ENCODE peak calls at places on chromosomes 5 and 9, in ten cellular contexts. N is left lung; S is pancreas; C is stimulated activated memory B cell treated with anti-CD40 and anti-IgM and Interleukin-4, amounts not matched to agents 10 μg/mL and 1 μg/mL and 100 μg/mL, for 72 hours; L is body of pancreas; A is upper lobe of right lung; J is lower lobe of right lung; D is psoas muscle; Z is gastroesophageal sphincter; B is left ventricle myocardium superior. K is an unnamed sample.
A peak's percentile ranks its signal among the peaks of the same experiment; 100 is the strongest.

GRCh38 chr9:28927711-28928110 is 1354.4 kb upstream of the C9orf72 start:
- ATAC-seq in N (no peak), S (no peak), C (no peak), L (no peak), A (no peak), J (no peak), D (no peak), Z (no peak), B (no peak), K (no peak)

GRCh38 chr9:89542461-89543021 is 44.6 kb upstream of the SEMA4D start:
- ATAC-seq in N (no peak), S (no peak), C (peak; percentile 86), L (no peak), A (no peak), J (no peak), D (no peak), Z (no peak), B (no peak), K (no peak)

GRCh38 chr5:60463179-60463868 is 236.6 kb downstream of the DEPDC1B start:
- ATAC-seq in N (no peak), S (no peak), C (no peak), L (no peak), A (no peak), J (no peak), D (no peak), Z (no peak), B (no peak), K (no peak)

GRCh38 chr5:157956271-157956885 is 97.4 kb upstream of the CLINT1 start:
- ATAC-seq in N (peak; percentile 45), S (no peak), C (no peak), L (no peak), A (peak; percentile 17), J (no peak), D (no peak), Z (no peak), B (no peak), K (no peak)

GRCh38 chr5:80245986-80246781 is 9.7 kb downstream of the SERINC5 start:
- ATAC-seq in N (peak; percentile 42), S (no peak), C (no peak), L (no peak), A (no peak), J (peak; percentile 12), D (no peak), Z (peak; percentile 25), B (peak; percentile 69), K (no peak)

GRCh38 chr9:121280715-121281613 is 13.0 kb downstream of the GSN start:
- ATAC-seq in N (no peak), S (no peak), C (no peak), L (no peak), A (no peak), J (no peak), D (no peak), Z (no peak), B (no peak), K (no peak)

GRCh38 chr9:73370053-73370452 is 218.4 kb downstream of the ANXA1 start:
- ATAC-seq in N (no peak), S (no peak), C (no peak), L (no peak), A (no peak), J (no peak), D (no peak), Z (no peak), B (no peak), K (no peak)

GRCh38 chr5:88743231-88743879 is 139.6 kb downstream of the MEF2C start:
- ATAC-seq in N (peak; percentile 61), S (peak; percentile 50), C (no peak), L (peak; percentile 62), A (peak; percentile 28), J (peak; percentile 58), D (peak; percentile 34), Z (no peak), B (no peak), K (no peak)

GRCh38 chr5:170293273-170293672 is 4.3 kb downstream of the LCP2 start:
- ATAC-seq in N (peak; percentile 63), S (no peak), C (peak; percentile 99), L (no peak), A (peak; percentile 81), J (peak; percentile 71), D (no peak), Z (no peak), B (peak; percentile 43), K (no peak)

K was measured in SK-N-SH treated with all-trans-retinoic acid at 6 μM for 48 hours.